ENCODE peak calls at places on chromosomes 2 and 18, in nine cellular contexts. G is Peyer's patch, P is gastrocnemius medialis, F is breast epithelium, A is IMR-90, L is adrenal gland, H is uterus, Y is stomach, O is transverse colon. W is an unnamed sample. For H3K27me3, the result is how much of the 10 kb centered on the place peaks cover.

GRCh38 chr2:55224761-55225261 is 7.3 kb downstream of the CLHC1 start:
- DNase-seq in A (no peak), O (no peak), G (no peak), H (no peak), L (peak), F (no peak), P (peak), Y (no peak), W (peak)

GRCh38 chr18:400466-400865 is 100.0 kb downstream of the COLEC12 start:
- DNase-seq in O (peak), G (no peak), F (no peak), Y (no peak), L (no peak), P (no peak), A (peak), H (no peak), W (no peak)

GRCh38 chr18:25875574-25875973 is 214.8 kb downstream of the SS18 start:
- DNase-seq in A (no peak), L (no peak), P (no peak), H (no peak), Y (no peak), O (no peak), G (no peak), F (no peak), W (no peak)

GRCh38 chr2:69998761-69999160 is 37.3 kb upstream of the ASPRV1 start:
- DNase-seq in L (no peak), P (no peak), F (no peak), G (no peak), A (no peak), Y (peak), O (no peak), H (no peak), W (no peak)

GRCh38 chr2:64277101-64277849 is 133.1 kb upstream of the PELI1 start:
- DNase-seq in A (no peak), Y (no peak), O (no peak), G (no peak), P (no peak), H (no peak), L (no peak), F (no peak), W (no peak)

GRCh38 chr2:236889791-236890704 is 195.6 kb upstream of the COPS8 start:
- DNase-seq in H (no peak), A (no peak), G (no peak), O (no peak), Y (no peak), F (no peak), P (no peak), L (no peak), W (no peak)

GRCh38 chr2:101041413-101041812 is 39.3 kb downstream of the RPL31 start:
- DNase-seq in A (no peak), G (no peak), P (no peak), H (no peak), Y (no peak), F (no peak), L (no peak), O (no peak), W (no peak)

GRCh38 chr18:75073654-75074053 is 135.3 kb downstream of the PTGR3 start:
- DNase-seq in L (no peak), G (no peak), P (no peak), H (no peak), F (no peak), A (no peak), O (no peak), Y (no peak), W (no peak)

GRCh38 chr2:192190474-192190873 is 4.3 kb downstream of the TMEFF2 start:
- DNase-seq in F (no peak), O (no peak), Y (no peak), A (peak), L (no peak), H (no peak), G (no peak), P (no peak), W (no peak)

GRCh38 chr2:38665854-38666577 is at the start of gene GALM:
- DNase-seq in F (peak), A (peak), Y (peak), P (peak), G (peak), H (peak), L (peak), O (peak), W (peak)

GRCh38 chr18:71189581-71189980 is 900.7 kb downstream of the SOCS6 start:
- DNase-seq in O (no peak), G (no peak), F (no peak), P (no peak), L (no peak), A (no peak), Y (no peak), H (no peak), W (no peak)

GRCh38 chr18:7855671-7856070 is 288.6 kb downstream of the PTPRM start:
- DNase-seq in L (no peak), Y (no peak), H (no peak), G (no peak), O (no peak), F (no peak), P (no peak), A (no peak), W (no peak)

GRCh38 chr2:189824694-189825396 is 40.6 kb downstream of the PMS1 start:
- DNase-seq in F (no peak), H (no peak), Y (no peak), P (no peak), O (no peak), G (no peak), L (no peak), A (peak), W (no peak)

GRCh38 chr2:110115291-110116032 is at the start of gene MALL:
- DNase-seq in L (no peak), F (peak), H (no peak), O (peak), Y (peak), A (no peak), G (peak), P (no peak), W (no peak)

GRCh38 chr2:171185941-171186340 is 25.2 kb upstream of the TLK1 start:
- DNase-seq in F (no peak), P (no peak), H (no peak), A (peak), L (peak), O (no peak), Y (no peak), G (no peak), W (no peak)

GRCh38 chr2:159677654-159678053 is 34.7 kb upstream of the MARCHF7 start:
- DNase-seq in G (no peak), L (no peak), O (no peak), H (no peak), F (no peak), A (peak), Y (no peak), P (no peak), W (no peak)

GRCh38 chr2:234289789-234290188 is 207.1 kb downstream of the ARL4C start:
- DNase-seq in P (no peak), H (no peak), A (peak), L (peak), G (no peak), O (no peak), F (no peak), Y (no peak), W (no peak)

GRCh38 chr2:160210599-160211138 is 10.6 kb upstream of the ITGB6 start:
- DNase-seq in L (peak), A (peak), H (peak), Y (peak), G (peak), O (peak), P (peak), F (no peak), W (peak)

GRCh38 chr2:149857344-149857743 is 269.8 kb upstream of the MMADHC start:
- DNase-seq in F (no peak), P (no peak), H (no peak), L (no peak), Y (no peak), G (no peak), A (peak), O (no peak), W (no peak)

GRCh38 chr2:45191096-45191863 is 182.0 kb upstream of the SIX2 start:
- DNase-seq in O (no peak), Y (no peak), P (no peak), G (no peak), L (no peak), F (no peak), A (peak), H (no peak), W (no peak)

GRCh38 chr18:26656944-26657536 is 108.7 kb upstream of the KCTD1 start:
- DNase-seq in Y (peak), G (peak), P (peak), A (peak), H (peak), L (peak), O (peak), F (peak), W (peak)

GRCh38 chr2:2046497-2046896 is 284.6 kb downstream of the MYT1L start:
- DNase-seq in G (no peak), F (no peak), A (no peak), H (no peak), L (no peak), P (no peak), O (no peak), Y (no peak), W (no peak)

GRCh38 chr2:20221169-20221938 is 3.6 kb downstream of the SDC1 start:
- DNase-seq in A (peak), F (no peak), Y (no peak), G (no peak), O (no peak), L (no peak), P (no peak), H (no peak), W (no peak)

GRCh38 chr2:37786153-37786809 is 114.8 kb upstream of the CDC42EP3 start:
- DNase-seq in G (no peak), O (no peak), Y (no peak), F (no peak), H (no peak), A (no peak), P (no peak), L (no peak), W (no peak)

GRCh38 chr2:170843656-170844055 is 27.0 kb downstream of the GAD1 start:
- DNase-seq in F (no peak), A (peak), O (no peak), Y (no peak), P (no peak), H (no peak), L (no peak), G (no peak), W (no peak)

GRCh38 chr18:60966876-60967275 is 366.4 kb upstream of the CDH20 start:
- DNase-seq in A (no peak), G (no peak), L (no peak), Y (no peak), H (no peak), P (no peak), F (no peak), O (no peak), W (no peak)

GRCh38 chr18:26480897-26481795 is 67.2 kb downstream of the KCTD1 start:
- DNase-seq in L (peak), O (no peak), G (no peak), A (peak), F (no peak), Y (no peak), P (no peak), H (no peak), W (no peak)

GRCh38 chr2:19806591-19806990 is 95.2 kb downstream of the TTC32 start:
- DNase-seq in L (no peak), P (no peak), A (no peak), G (no peak), O (no peak), F (no peak), Y (no peak), H (no peak), W (no peak)

GRCh38 chr2:235921508-235922260 is 246.5 kb downstream of the GBX2 start:
- DNase-seq in P (no peak), O (no peak), A (no peak), H (no peak), Y (no peak), L (no peak), F (no peak), G (no peak), W (no peak)

GRCh38 chr2:174964404-174964803 is 40.8 kb downstream of the CHN1 start:
- DNase-seq in P (no peak), Y (no peak), F (no peak), A (no peak), G (no peak), H (no peak), O (no peak), L (no peak), W (no peak)

GRCh38 chr2:112159454-112159921 is 21.3 kb downstream of the FBLN7 start:
- DNase-seq in P (no peak), Y (no peak), A (no peak), O (no peak), F (peak), H (no peak), G (no peak), L (no peak), W (peak)

GRCh38 chr2:190182071-190182524 is 119.6 kb upstream of the MSTN start:
- DNase-seq in L (no peak), G (no peak), P (no peak), A (no peak), F (no peak), Y (no peak), O (no peak), H (no peak), W (no peak)

GRCh38 chr18:61602836-61603235 is 269.6 kb downstream of the CDH20 start:
- DNase-seq in O (no peak), H (no peak), P (no peak), A (peak), G (no peak), L (no peak), Y (no peak), F (no peak), W (no peak)

GRCh38 chr2:224309216-224309615 is 92.7 kb downstream of the FAM124B start:
- DNase-seq in P (no peak), L (no peak), H (no peak), A (no peak), O (no peak), F (no peak), Y (no peak), G (no peak), W (no peak)

GRCh38 chr18:76494181-76494540 is 881 bp downstream of the ZNF516 start:
- DNase-seq in P (peak), L (peak), F (no peak), H (peak), G (peak), O (peak), Y (no peak), A (peak), W (peak)

GRCh38 chr18:76494541-76495403 is at the start of gene ZNF516:
- DNase-seq in Y (peak), A (peak), P (peak), L (peak), O (no peak), G (peak), H (peak), F (no peak), W (peak)

GRCh38 chr18:76496200-76496890 is 1.3 kb upstream of the ZNF516 start:
- DNase-seq in F (no peak), G (peak), L (peak), Y (peak), A (peak), H (peak), O (peak), P (peak), W (peak)

GRCh38 chr18:76493213-76494107 is 1.6 kb downstream of the ZNF516 start:
- DNase-seq in Y (no peak), F (no peak), P (no peak), O (no peak), G (peak), L (peak), H (no peak), A (peak), W (no peak)

GRCh38 chr18:76495435-76496199 is 575 bp upstream of the ZNF516 start:
- DNase-seq in A (peak), Y (no peak), F (no peak), G (peak), L (peak), H (peak), P (peak), O (peak), W (peak)
- TF ChIP-seq POLR2A in A (peak), Y (no peak), F (no peak), G (no peak), L (peak), H (no peak), P (peak), O (peak), W (no peak)

GRCh38 chr18:79798346-79798998 is 734 bp downstream of the KCNG2 start:
- DNase-seq in H (no peak), G (no peak), F (peak), L (no peak), A (no peak), O (no peak), P (no peak), Y (no peak), W (peak)
- H3K27me3 ChIP-seq in H (under half), G (under half), F (under half), L (under half), A (under half), O (under half), P (under half), Y (under half), W (under half)

GRCh38 chr2:99478632-99479031 is 11.2 kb downstream of the REV1 start:
- DNase-seq in O (no peak), A (no peak), P (no peak), H (no peak), F (no peak), Y (no peak), L (no peak), G (no peak), W (no peak)

GRCh38 chr2:99480390-99480789 is 9.4 kb downstream of the REV1 start:
- DNase-seq in F (no peak), G (no peak), L (no peak), A (peak), Y (no peak), O (no peak), H (no peak), P (no peak), W (no peak)

GRCh38 chr2:99484205-99484604 is 5.6 kb downstream of the REV1 start:
- DNase-seq in O (no peak), H (no peak), P (no peak), G (no peak), L (no peak), Y (no peak), F (no peak), A (no peak), W (no peak)

GRCh38 chr2:99481941-99482340 is 7.9 kb downstream of the REV1 start:
- DNase-seq in L (peak), H (no peak), Y (no peak), P (no peak), F (no peak), G (no peak), O (peak), A (no peak), W (no peak)

DNA sequence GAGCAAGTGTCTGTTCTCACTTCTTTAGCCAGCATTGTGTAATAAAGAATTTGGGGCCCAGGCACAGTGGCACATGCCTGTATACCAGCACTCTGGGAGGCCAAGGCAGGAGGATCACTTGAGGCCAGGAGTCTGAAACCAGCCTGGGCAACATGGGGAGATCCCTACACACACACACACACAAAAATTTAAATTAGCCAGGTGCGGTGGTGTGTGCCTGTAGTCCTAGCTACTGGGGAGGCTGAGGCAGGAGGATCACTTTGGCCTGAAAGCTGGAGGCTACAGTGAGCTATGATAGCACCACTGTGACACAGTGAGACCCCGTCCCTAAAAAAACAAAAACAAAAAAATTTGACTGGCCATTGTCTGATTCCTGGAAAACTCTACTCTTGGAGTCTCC is 8.3 kb downstream of the REV1 start:
- DNase-seq in G (no peak), O (no peak), F (no peak), A (no peak), L (no peak), Y (no peak), P (no peak), H (no peak), W (no peak)
- H3K27ac ChIP-seq in G (peak), O (no peak), F (no peak), A (no peak), L (no peak), Y (no peak), P (no peak), H (no peak), W (no peak)

GRCh38 chr2:210617732-210618330 is 61.4 kb downstream of the CPS1 start:
- DNase-seq in H (no peak), F (no peak), L (peak), A (peak), O (no peak), G (no peak), P (no peak), Y (no peak), W (no peak)

GRCh38 chr2:210617318-210617717 is 60.9 kb downstream of the CPS1 start:
- DNase-seq in Y (no peak), L (no peak), F (no peak), A (no peak), H (no peak), O (no peak), P (no peak), G (no peak), W (no peak)

GRCh38 chr2:210611466-210611865 is 55.1 kb downstream of the CPS1 start:
- DNase-seq in L (no peak), A (no peak), G (no peak), F (no peak), O (no peak), P (no peak), Y (no peak), H (no peak), W (no peak)

GRCh38 chr2:210620456-210620855 is 64.1 kb downstream of the CPS1 start:
- DNase-seq in G (no peak), H (no peak), Y (no peak), P (no peak), L (no peak), O (no peak), F (no peak), A (no peak), W (no peak)

GRCh38 chr2:210616074-210616473 is 59.7 kb downstream of the CPS1 start:
- DNase-seq in F (no peak), O (no peak), H (no peak), Y (no peak), G (no peak), P (no peak), A (peak), L (no peak), W (no peak)
- TF ChIP-seq POLR2A in F (no peak), O (no peak), H (no peak), Y (no peak), G (no peak), P (no peak), A (no peak), L (no peak), W (no peak)

DNA sequence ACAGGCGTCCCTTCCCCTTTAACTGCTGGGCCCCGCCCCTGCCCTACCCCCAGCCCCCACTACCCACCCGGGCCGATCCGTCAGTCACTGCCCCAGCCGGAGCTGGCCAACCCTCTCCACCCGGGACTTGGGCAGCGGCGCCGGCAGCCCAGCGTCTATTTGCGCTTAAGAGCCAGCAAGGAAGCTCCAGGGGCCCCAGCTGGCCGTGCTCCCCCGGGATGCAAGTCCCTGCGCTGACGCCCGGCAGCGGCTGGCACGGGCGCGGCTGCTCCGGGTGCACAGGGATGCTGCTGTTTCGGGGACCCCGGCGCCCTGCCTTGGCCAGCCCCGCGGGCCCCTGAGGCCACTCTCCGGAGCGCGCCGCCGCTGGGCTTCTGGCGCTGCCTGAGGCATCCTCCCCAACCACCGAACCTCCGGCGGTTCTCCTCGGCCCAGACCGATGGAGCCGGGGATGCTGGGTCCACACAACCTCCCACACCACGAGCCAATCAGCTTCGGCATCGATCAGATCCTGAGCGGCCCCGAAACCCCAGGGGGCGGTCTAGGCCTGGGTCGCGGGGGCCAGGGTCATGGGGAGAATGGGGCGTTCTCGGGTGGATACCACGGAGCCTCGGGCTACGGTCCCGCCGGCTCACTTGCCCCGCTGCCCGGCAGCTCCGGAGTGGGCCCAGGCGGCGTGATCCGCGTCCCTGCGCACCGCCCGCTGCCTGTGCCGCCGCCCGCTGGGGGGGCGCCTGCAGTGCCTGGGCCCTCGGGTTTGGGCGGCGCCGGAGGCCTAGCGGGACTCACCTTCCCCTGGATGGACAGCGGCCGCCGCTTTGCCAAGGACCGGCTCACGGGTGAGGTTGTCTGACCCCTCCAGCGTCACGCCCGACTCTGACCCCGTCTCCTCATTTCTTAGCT is at the start of gene TLX2:
- DNase-seq in G (peak), H (no peak), Y (no peak), F (no peak), P (no peak), A (no peak), O (no peak), L (no peak), W (peak)
- H3K27me3 ChIP-seq in G (half or more), H (under half), Y (under half), F (under half), P (half or more), A (half or more), O (half or more), L (half or more), W (half or more)

W was measured in spleen.